ENCODE peak calls at places on chromosomes 7 and 10, in six cellular contexts. One of them, this sample, is unnamed.

GRCh38 chr7:133746305-133746704 is 380.8 kb upstream of the LRGUK start:
- DNase-seq in CD4-positive, alpha-beta T cell: no peak
- DNase-seq in astrocyte: no peak
- DNase-seq in left ventricle myocardium inferior: no peak
- DNase-seq in GM12864: no peak
- DNase-seq in tibial artery: no peak
- DNase-seq in this sample: no peak

GRCh38 chr7:135166338-135166989 is 4.0 kb downstream of the CYREN start:
- DNase-seq in astrocyte: no peak
- DNase-seq in left ventricle myocardium inferior: no peak
- DNase-seq in GM12864: no peak
- DNase-seq in CD4-positive, alpha-beta T cell: no peak
- DNase-seq in tibial artery: no peak
- DNase-seq in this sample: peak; percentile 4

GRCh38 chr7:136278057-136278456 is 300.9 kb upstream of the MTPN start:
- DNase-seq in GM12864: no peak
- DNase-seq in left ventricle myocardium inferior: no peak
- DNase-seq in tibial artery: no peak
- DNase-seq in CD4-positive, alpha-beta T cell: no peak
- DNase-seq in astrocyte: no peak
- DNase-seq in this sample: no peak

GRCh38 chr7:7183061-7183832 is 903 bp downstream of the C1GALT1 start:
- DNase-seq in astrocyte: no peak
- DNase-seq in tibial artery: no peak
- DNase-seq in GM12864: no peak
- DNase-seq in CD4-positive, alpha-beta T cell: peak; percentile 22
- DNase-seq in left ventricle myocardium inferior: peak; percentile 54
- DNase-seq in this sample: peak; percentile 55

GRCh38 chr10:130053561-130053960 is 57.1 kb downstream of the C10orf143 start:
- DNase-seq in CD4-positive, alpha-beta T cell: no peak
- DNase-seq in GM12864: no peak
- DNase-seq in astrocyte: no peak
- DNase-seq in left ventricle myocardium inferior: no peak
- DNase-seq in tibial artery: no peak
- DNase-seq in this sample: no peak

GRCh38 chr10:28948045-28948444 is 270.7 kb downstream of the BAMBI start:
- DNase-seq in left ventricle myocardium inferior: no peak
- DNase-seq in CD4-positive, alpha-beta T cell: no peak
- DNase-seq in astrocyte: no peak
- DNase-seq in GM12864: no peak
- DNase-seq in tibial artery: no peak
- DNase-seq in this sample: no peak

GRCh38 chr7:149005427-149006344 is 22.6 kb downstream of the PDIA4 start:
- DNase-seq in astrocyte: no peak
- DNase-seq in tibial artery: peak; percentile 80
- DNase-seq in left ventricle myocardium inferior: peak; percentile 86
- DNase-seq in GM12864: no peak
- DNase-seq in CD4-positive, alpha-beta T cell: peak; percentile 81
- DNase-seq in this sample: peak; percentile 81

GRCh38 chr10:74825371-74826141 is 844 bp upstream of the KAT6B start:
- DNase-seq in GM12864: no peak
- DNase-seq in astrocyte: no peak
- DNase-seq in left ventricle myocardium inferior: peak; percentile 66
- DNase-seq in CD4-positive, alpha-beta T cell: peak; percentile 50
- DNase-seq in tibial artery: no peak
- DNase-seq in this sample: no peak

GRCh38 chr10:93245772-93246171 is 172.1 kb downstream of the CYP26A1 start:
- DNase-seq in left ventricle myocardium inferior: no peak
- DNase-seq in CD4-positive, alpha-beta T cell: no peak
- DNase-seq in astrocyte: no peak
- DNase-seq in GM12864: no peak
- DNase-seq in tibial artery: no peak
- DNase-seq in this sample: no peak

GRCh38 chr7:41599760-41600159 is 103.1 kb downstream of the INHBA start:
- DNase-seq in astrocyte: no peak
- DNase-seq in tibial artery: no peak
- DNase-seq in CD4-positive, alpha-beta T cell: no peak
- DNase-seq in left ventricle myocardium inferior: no peak
- DNase-seq in GM12864: no peak
- DNase-seq in this sample: no peak

GRCh38 chr7:2307690-2308107 is 6.5 kb downstream of the SNX8 start:
- DNase-seq in left ventricle myocardium inferior: no peak
- DNase-seq in CD4-positive, alpha-beta T cell: no peak
- DNase-seq in astrocyte: no peak
- DNase-seq in GM12864: peak; percentile 65
- DNase-seq in tibial artery: no peak
- DNase-seq in this sample: peak; percentile 65

GRCh38 chr10:113059001-113059780 is 109.1 kb downstream of the TCF7L2 start:
- DNase-seq in astrocyte: peak; percentile 61
- DNase-seq in left ventricle myocardium inferior: peak; percentile 28
- DNase-seq in CD4-positive, alpha-beta T cell: no peak
- DNase-seq in GM12864: no peak
- DNase-seq in tibial artery: peak; percentile 53
- DNase-seq in this sample: no peak

GRCh38 chr7:79528421-79528820 is 75.0 kb upstream of the MAGI2 start:
- DNase-seq in astrocyte: no peak
- DNase-seq in GM12864: no peak
- DNase-seq in left ventricle myocardium inferior: no peak
- DNase-seq in tibial artery: no peak
- DNase-seq in CD4-positive, alpha-beta T cell: no peak
- DNase-seq in this sample: no peak

GRCh38 chr7:118586248-118586647 is 361.7 kb downstream of the ANKRD7 start:
- DNase-seq in left ventricle myocardium inferior: no peak
- DNase-seq in tibial artery: no peak
- DNase-seq in astrocyte: no peak
- DNase-seq in GM12864: no peak
- DNase-seq in CD4-positive, alpha-beta T cell: no peak
- DNase-seq in this sample: no peak

GRCh38 chr10:132870426-132870825 is 71.9 kb downstream of the CFAP46 start:
- DNase-seq in left ventricle myocardium inferior: no peak
- DNase-seq in CD4-positive, alpha-beta T cell: no peak
- DNase-seq in tibial artery: peak; percentile 8
- DNase-seq in GM12864: no peak
- DNase-seq in astrocyte: no peak
- DNase-seq in this sample: no peak

GRCh38 chr7:30977896-30978564 is 14.3 kb downstream of the GHRHR start:
- DNase-seq in GM12864: no peak
- DNase-seq in CD4-positive, alpha-beta T cell: no peak
- DNase-seq in tibial artery: no peak
- DNase-seq in astrocyte: no peak
- DNase-seq in left ventricle myocardium inferior: no peak
- DNase-seq in this sample: no peak

GRCh38 chr10:75137533-75138438 is 26.3 kb downstream of the SAMD8 start:
- DNase-seq in tibial artery: no peak
- DNase-seq in CD4-positive, alpha-beta T cell: no peak
- DNase-seq in left ventricle myocardium inferior: no peak
- DNase-seq in astrocyte: peak; percentile 65
- DNase-seq in GM12864: no peak
- DNase-seq in this sample: peak; percentile 30

GRCh38 chr7:29987083-29987482 is 2.5 kb downstream of the SCRN1 start:
- DNase-seq in astrocyte: no peak
- DNase-seq in tibial artery: no peak
- DNase-seq in left ventricle myocardium inferior: no peak
- DNase-seq in CD4-positive, alpha-beta T cell: no peak
- DNase-seq in GM12864: no peak
- DNase-seq in this sample: peak; percentile 24

GRCh38 chr10:128095753-128096469 is 30.3 kb downstream of the MKI67 start:
- DNase-seq in CD4-positive, alpha-beta T cell: no peak
- DNase-seq in left ventricle myocardium inferior: no peak
- DNase-seq in GM12864: peak; percentile 15
- DNase-seq in tibial artery: no peak
- DNase-seq in astrocyte: no peak
- DNase-seq in this sample: no peak

GRCh38 chr7:78130443-78131200 is 332.0 kb downstream of the PHTF2 start:
- DNase-seq in GM12864: no peak
- DNase-seq in tibial artery: no peak
- DNase-seq in astrocyte: no peak
- DNase-seq in left ventricle myocardium inferior: no peak
- DNase-seq in CD4-positive, alpha-beta T cell: no peak
- DNase-seq in this sample: no peak

GRCh38 chr7:118029881-118030422 is 154.0 kb upstream of the LSM8 start:
- DNase-seq in tibial artery: no peak
- DNase-seq in astrocyte: no peak
- DNase-seq in CD4-positive, alpha-beta T cell: no peak
- DNase-seq in GM12864: no peak
- DNase-seq in left ventricle myocardium inferior: no peak
- DNase-seq in this sample: no peak

GRCh38 chr10:96924861-96925260 is 92.8 kb downstream of the LCOR start:
- DNase-seq in CD4-positive, alpha-beta T cell: no peak
- DNase-seq in GM12864: no peak
- DNase-seq in astrocyte: no peak
- DNase-seq in left ventricle myocardium inferior: no peak
- DNase-seq in tibial artery: no peak
- DNase-seq in this sample: no peak

GRCh38 chr10:71408436-71409225 is 11.9 kb downstream of the CDH23 start:
- DNase-seq in CD4-positive, alpha-beta T cell: no peak
- DNase-seq in tibial artery: no peak
- DNase-seq in astrocyte: no peak
- DNase-seq in left ventricle myocardium inferior: no peak
- DNase-seq in GM12864: no peak
- DNase-seq in this sample: no peak

GRCh38 chr7:158416283-158416933 is 171.2 kb downstream of the PTPRN2 start:
- DNase-seq in GM12864: no peak
- DNase-seq in tibial artery: no peak
- DNase-seq in CD4-positive, alpha-beta T cell: no peak
- DNase-seq in astrocyte: no peak
- DNase-seq in left ventricle myocardium inferior: no peak
- DNase-seq in this sample: no peak

GRCh38 chr7:1725199-1725701 is 55.2 kb downstream of the ELFN1 start:
- DNase-seq in CD4-positive, alpha-beta T cell: no peak
- DNase-seq in tibial artery: no peak
- DNase-seq in GM12864: no peak
- DNase-seq in left ventricle myocardium inferior: peak; percentile 85
- DNase-seq in astrocyte: peak; percentile 49
- DNase-seq in this sample: no peak

GRCh38 chr7:71843677-71844076 is 568.5 kb downstream of the CALN1 start:
- DNase-seq in CD4-positive, alpha-beta T cell: no peak
- DNase-seq in astrocyte: no peak
- DNase-seq in GM12864: no peak
- DNase-seq in left ventricle myocardium inferior: no peak
- DNase-seq in tibial artery: no peak
- DNase-seq in this sample: no peak

GRCh38 chr10:116985611-116986010 is 19.4 kb downstream of the SHTN1 start:
- DNase-seq in left ventricle myocardium inferior: no peak
- DNase-seq in GM12864: no peak
- DNase-seq in astrocyte: peak; percentile 31
- DNase-seq in CD4-positive, alpha-beta T cell: no peak
- DNase-seq in tibial artery: no peak
- DNase-seq in this sample: no peak

GRCh38 chr7:45580053-45580872 is 6.1 kb downstream of the ADCY1 start:
- DNase-seq in GM12864: no peak
- DNase-seq in CD4-positive, alpha-beta T cell: no peak
- DNase-seq in left ventricle myocardium inferior: peak; percentile 32
- DNase-seq in tibial artery: no peak
- DNase-seq in astrocyte: no peak
- DNase-seq in this sample: no peak

DNA sequence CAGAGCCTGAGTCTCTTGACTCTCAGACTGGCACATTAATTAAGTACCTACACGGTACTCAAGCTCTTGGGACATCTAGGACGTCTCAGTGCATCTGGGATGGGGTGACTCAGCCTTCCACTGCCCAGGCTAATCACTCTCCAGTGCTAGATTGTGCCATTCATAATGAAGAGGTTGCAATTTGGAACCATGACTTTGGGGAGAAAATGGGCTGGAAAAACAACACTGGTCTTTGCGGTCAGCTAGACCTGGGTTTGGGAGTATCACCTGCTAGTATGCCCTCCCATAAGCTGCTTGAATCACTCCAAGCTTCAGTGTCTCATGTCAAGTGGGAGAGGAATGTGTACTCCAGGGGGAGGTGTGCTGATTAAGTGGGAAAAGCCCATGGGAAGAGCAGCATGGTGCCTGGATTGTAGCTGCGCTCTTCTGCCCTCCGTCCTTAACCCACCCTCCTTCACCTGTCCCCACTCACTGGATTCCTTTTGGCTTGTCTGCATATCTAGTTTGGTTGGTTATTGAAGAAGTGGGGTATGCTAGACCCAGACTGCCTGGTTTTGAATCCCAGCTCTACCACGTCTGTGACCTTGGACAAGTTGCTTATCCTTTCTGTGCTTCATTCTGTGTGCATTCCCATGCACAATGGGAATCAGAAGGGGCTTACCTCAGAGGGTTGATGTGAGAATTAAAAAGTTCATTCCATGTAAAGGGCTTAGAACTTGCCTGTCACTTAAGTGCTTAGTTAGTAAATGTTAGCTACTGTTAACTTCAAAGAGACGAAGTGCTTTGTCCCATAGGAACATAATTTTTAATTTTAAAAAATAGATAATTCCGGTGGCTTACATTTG is 3.8 kb downstream of the NFE2L3 start:
- DNase-seq in left ventricle myocardium inferior: no peak
- DNase-seq in GM12864: no peak
- DNase-seq in CD4-positive, alpha-beta T cell: no peak
- DNase-seq in tibial artery: no peak
- DNase-seq in astrocyte: peak; percentile 70
- DNase-seq in this sample: no peak
- TF ChIP-seq CTCF in left ventricle myocardium inferior: no peak
- TF ChIP-seq CTCF in GM12864: no peak
- TF ChIP-seq CTCF in CD4-positive, alpha-beta T cell: no peak
- TF ChIP-seq CTCF in tibial artery: no peak
- TF ChIP-seq CTCF in astrocyte: no peak
- TF ChIP-seq CTCF in this sample: no peak

DNA sequence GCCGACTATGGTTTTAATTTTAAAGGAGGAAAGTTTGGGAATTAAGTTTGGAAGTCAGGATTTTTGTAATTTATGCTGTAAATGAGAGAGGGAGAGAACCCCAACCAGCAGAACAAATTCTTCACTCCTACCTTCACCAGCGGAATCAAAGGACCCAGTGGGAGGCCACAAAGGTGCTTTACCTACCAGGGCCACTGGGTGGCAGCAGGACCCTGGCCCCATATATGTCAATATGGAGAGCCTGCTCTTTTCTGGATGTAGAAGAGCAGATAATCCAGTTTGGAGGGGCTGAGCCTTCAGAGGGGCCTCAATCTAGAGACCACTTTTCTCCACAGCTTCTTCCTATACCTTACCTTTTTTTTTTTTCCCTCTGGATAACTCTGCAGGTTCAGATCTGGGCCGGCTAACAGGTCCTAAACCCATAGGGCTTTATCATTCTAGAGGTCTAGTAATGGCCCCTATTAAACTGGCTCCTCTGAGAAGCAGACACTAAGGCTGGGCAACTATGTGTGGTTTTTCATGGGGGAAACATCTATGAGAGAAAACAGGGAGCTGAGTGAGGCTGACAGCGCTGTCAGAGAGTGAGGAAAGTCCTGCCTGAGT is 8.5 kb upstream of the SCD start:
- DNase-seq in astrocyte: no peak
- DNase-seq in CD4-positive, alpha-beta T cell: peak; percentile 80
- DNase-seq in GM12864: no peak
- DNase-seq in tibial artery: peak; percentile 76
- DNase-seq in left ventricle myocardium inferior: peak; percentile 73
- DNase-seq in this sample: peak; percentile 81
- TF ChIP-seq CTCF in astrocyte: peak; percentile 90
- TF ChIP-seq CTCF in CD4-positive, alpha-beta T cell: peak; percentile 87
- TF ChIP-seq CTCF in GM12864: peak; percentile 88
- TF ChIP-seq CTCF in tibial artery: peak; percentile 93
- TF ChIP-seq CTCF in left ventricle myocardium inferior: peak; percentile 96
- TF ChIP-seq CTCF in this sample: peak; percentile 89

GRCh38 chr10:103696411-103697145 is 158.8 kb downstream of the SH3PXD2A start:
- DNase-seq in tibial artery: peak; percentile 59
- DNase-seq in GM12864: peak; percentile 61
- DNase-seq in astrocyte: peak; percentile 94
- DNase-seq in CD4-positive, alpha-beta T cell: peak; percentile 68
- DNase-seq in left ventricle myocardium inferior: peak; percentile 69
- DNase-seq in this sample: peak; percentile 82
- TF ChIP-seq CTCF in tibial artery: no peak
- TF ChIP-seq CTCF in GM12864: peak; percentile 62
- TF ChIP-seq CTCF in astrocyte: peak; percentile 42
- TF ChIP-seq CTCF in CD4-positive, alpha-beta T cell: peak; percentile 39
- TF ChIP-seq CTCF in left ventricle myocardium inferior: peak; percentile 56
- TF ChIP-seq CTCF in this sample: peak; percentile 23

GRCh38 chr7:46939089-46939488 is 642.8 kb downstream of the TNS3 start:
- DNase-seq in CD4-positive, alpha-beta T cell: no peak
- DNase-seq in tibial artery: no peak
- DNase-seq in astrocyte: no peak
- DNase-seq in left ventricle myocardium inferior: no peak
- DNase-seq in GM12864: no peak
- DNase-seq in this sample: no peak
- TF ChIP-seq CTCF in CD4-positive, alpha-beta T cell: no peak
- TF ChIP-seq CTCF in tibial artery: no peak
- TF ChIP-seq CTCF in astrocyte: no peak
- TF ChIP-seq CTCF in left ventricle myocardium inferior: no peak
- TF ChIP-seq CTCF in GM12864: no peak
- TF ChIP-seq CTCF in this sample: no peak

This sample was measured in GM10248.